ENCODE peak calls at places on chromosomes 11 and 22, in eight cellular contexts. One of them, this sample, is unnamed.

GRCh38 chr11:13776134-13776815 is 107.8 kb downstream of the FAR1 start:
- DNase-seq in progenitor cell of endocrine pancreas: no peak
- DNase-seq in CD8-positive, alpha-beta T cell: peak
- DNase-seq in activated naive CD4-positive, alpha-beta T cell treated with Interleukin-2 at 50 U/mL for 16 hours: no peak
- DNase-seq in amniotic stem cell: no peak
- DNase-seq in naive thymus-derived CD8-positive, alpha-beta T cell: peak
- DNase-seq in psoas muscle: no peak
- DNase-seq in sciatic nerve: no peak
- DNase-seq in this sample: no peak

GRCh38 chr22:41327124-41327523 is 25.8 kb downstream of the ZC3H7B start:
- DNase-seq in CD8-positive, alpha-beta T cell: no peak
- DNase-seq in psoas muscle: peak
- DNase-seq in progenitor cell of endocrine pancreas: no peak
- DNase-seq in activated naive CD4-positive, alpha-beta T cell treated with Interleukin-2 at 50 U/mL for 16 hours: no peak
- DNase-seq in naive thymus-derived CD8-positive, alpha-beta T cell: no peak
- DNase-seq in amniotic stem cell: no peak
- DNase-seq in sciatic nerve: no peak
- DNase-seq in this sample: no peak

GRCh38 chr11:65381721-65382035 is 768 bp downstream of the SLC25A45 start:
- DNase-seq in sciatic nerve: no peak
- DNase-seq in psoas muscle: no peak
- DNase-seq in progenitor cell of endocrine pancreas: no peak
- DNase-seq in naive thymus-derived CD8-positive, alpha-beta T cell: no peak
- DNase-seq in activated naive CD4-positive, alpha-beta T cell treated with Interleukin-2 at 50 U/mL for 16 hours: no peak
- DNase-seq in CD8-positive, alpha-beta T cell: no peak
- DNase-seq in amniotic stem cell: no peak
- DNase-seq in this sample: no peak

GRCh38 chr11:102111011-102111786 is 952 bp downstream of the YAP1 start:
- DNase-seq in activated naive CD4-positive, alpha-beta T cell treated with Interleukin-2 at 50 U/mL for 16 hours: peak
- DNase-seq in psoas muscle: peak
- DNase-seq in naive thymus-derived CD8-positive, alpha-beta T cell: no peak
- DNase-seq in progenitor cell of endocrine pancreas: peak
- DNase-seq in CD8-positive, alpha-beta T cell: peak
- DNase-seq in amniotic stem cell: peak
- DNase-seq in sciatic nerve: peak
- DNase-seq in this sample: peak

GRCh38 chr11:134372961-134373360 is 39.1 kb downstream of the B3GAT1 start:
- DNase-seq in CD8-positive, alpha-beta T cell: no peak
- DNase-seq in sciatic nerve: no peak
- DNase-seq in naive thymus-derived CD8-positive, alpha-beta T cell: no peak
- DNase-seq in progenitor cell of endocrine pancreas: no peak
- DNase-seq in activated naive CD4-positive, alpha-beta T cell treated with Interleukin-2 at 50 U/mL for 16 hours: no peak
- DNase-seq in psoas muscle: no peak
- DNase-seq in amniotic stem cell: no peak
- DNase-seq in this sample: no peak

GRCh38 chr22:36865346-36865745 is 4.5 kb downstream of the NCF4 start:
- DNase-seq in amniotic stem cell: no peak
- DNase-seq in activated naive CD4-positive, alpha-beta T cell treated with Interleukin-2 at 50 U/mL for 16 hours: no peak
- DNase-seq in sciatic nerve: no peak
- DNase-seq in CD8-positive, alpha-beta T cell: no peak
- DNase-seq in psoas muscle: no peak
- DNase-seq in naive thymus-derived CD8-positive, alpha-beta T cell: no peak
- DNase-seq in progenitor cell of endocrine pancreas: peak
- DNase-seq in this sample: no peak

GRCh38 chr22:42172385-42173172 is 42.0 kb upstream of the CYP2D6 start:
- DNase-seq in activated naive CD4-positive, alpha-beta T cell treated with Interleukin-2 at 50 U/mL for 16 hours: no peak
- DNase-seq in psoas muscle: no peak
- DNase-seq in progenitor cell of endocrine pancreas: no peak
- DNase-seq in amniotic stem cell: no peak
- DNase-seq in CD8-positive, alpha-beta T cell: no peak
- DNase-seq in naive thymus-derived CD8-positive, alpha-beta T cell: no peak
- DNase-seq in sciatic nerve: no peak
- DNase-seq in this sample: no peak

GRCh38 chr11:121328213-121328966 is 35.8 kb downstream of the SC5D start:
- DNase-seq in activated naive CD4-positive, alpha-beta T cell treated with Interleukin-2 at 50 U/mL for 16 hours: peak
- DNase-seq in naive thymus-derived CD8-positive, alpha-beta T cell: peak
- DNase-seq in amniotic stem cell: no peak
- DNase-seq in CD8-positive, alpha-beta T cell: peak
- DNase-seq in progenitor cell of endocrine pancreas: no peak
- DNase-seq in sciatic nerve: no peak
- DNase-seq in psoas muscle: no peak
- DNase-seq in this sample: no peak

GRCh38 chr11:14641801-14642200 is 1.8 kb upstream of the PDE3B start:
- DNase-seq in amniotic stem cell: no peak
- DNase-seq in naive thymus-derived CD8-positive, alpha-beta T cell: no peak
- DNase-seq in activated naive CD4-positive, alpha-beta T cell treated with Interleukin-2 at 50 U/mL for 16 hours: no peak
- DNase-seq in sciatic nerve: no peak
- DNase-seq in psoas muscle: no peak
- DNase-seq in progenitor cell of endocrine pancreas: no peak
- DNase-seq in CD8-positive, alpha-beta T cell: no peak
- DNase-seq in this sample: no peak

This sample was measured in heart right ventricle.